ENCODE peak calls at places on chromosomes 13 and 19, in six cellular contexts. K, Y, T, D, R and F are unnamed samples.

GRCh38 chr19:45553464-45553863 is 31.1 kb downstream of the OPA3 start:
- DNase-seq in D (no peak), K (peak; percentile 44), Y (peak; percentile 73), R (no peak), T (no peak), F (no peak)

GRCh38 chr13:29411493-29411892 is 184.0 kb downstream of the SLC7A1 start:
- DNase-seq in T (no peak), R (no peak), Y (no peak), D (no peak), K (no peak), F (no peak)

GRCh38 chr13:73001971-73002370 is 56.8 kb upstream of the KLF5 start:
- DNase-seq in D (no peak), R (no peak), T (no peak), K (no peak), Y (no peak), F (no peak)

GRCh38 chr13:110812111-110812868 is 98.8 kb downstream of the ING1 start:
- DNase-seq in Y (no peak), R (no peak), K (no peak), D (no peak), T (no peak), F (no peak)

GRCh38 chr13:46553521-46553885 is 533 bp downstream of the LRCH1 start:
- DNase-seq in T (no peak), Y (no peak), K (peak; percentile 34), D (no peak), R (no peak), F (no peak)

GRCh38 chr19:45716314-45717130 is 14.2 kb downstream of the FBXO46 start:
- DNase-seq in T (no peak), K (peak; percentile 18), Y (peak; percentile 51), R (peak; percentile 69), D (no peak), F (no peak)

GRCh38 chr19:4053423-4054324 is 13.0 kb downstream of the ZBTB7A start:
- DNase-seq in D (no peak), R (no peak), Y (peak; percentile 70), T (no peak), K (no peak), F (no peak)

GRCh38 chr13:49836516-49836915 is 44.0 kb upstream of the KPNA3 start:
- DNase-seq in T (no peak), R (peak; percentile 34), Y (no peak), D (no peak), K (peak; percentile 44), F (no peak)

GRCh38 chr13:39415403-39415802 is 187.6 kb downstream of the LHFPL6 start:
- DNase-seq in Y (no peak), K (peak; percentile 57), R (peak; percentile 6), T (no peak), D (peak; percentile 69), F (peak; percentile 59)

GRCh38 chr13:106569233-106570095 is 1.5 kb upstream of the ARGLU1 start:
- DNase-seq in R (no peak), T (no peak), D (no peak), K (no peak), Y (no peak), F (no peak)

GRCh38 chr13:106565127-106565775 is 2.7 kb downstream of the ARGLU1 start:
- DNase-seq in K (no peak), Y (no peak), D (no peak), T (no peak), R (no peak), F (no peak)

GRCh38 chr13:106567421-106568224 is at the start of gene ARGLU1:
- DNase-seq in Y (peak; percentile 96), D (peak; percentile 94), K (peak; percentile 95), T (peak; percentile 33), R (peak; percentile 92), F (peak; percentile 96)

GRCh38 chr13:106568225-106569003 is 477 bp upstream of the ARGLU1 start:
- DNase-seq in R (no peak), D (no peak), K (no peak), Y (no peak), T (no peak), F (no peak)

DNA sequence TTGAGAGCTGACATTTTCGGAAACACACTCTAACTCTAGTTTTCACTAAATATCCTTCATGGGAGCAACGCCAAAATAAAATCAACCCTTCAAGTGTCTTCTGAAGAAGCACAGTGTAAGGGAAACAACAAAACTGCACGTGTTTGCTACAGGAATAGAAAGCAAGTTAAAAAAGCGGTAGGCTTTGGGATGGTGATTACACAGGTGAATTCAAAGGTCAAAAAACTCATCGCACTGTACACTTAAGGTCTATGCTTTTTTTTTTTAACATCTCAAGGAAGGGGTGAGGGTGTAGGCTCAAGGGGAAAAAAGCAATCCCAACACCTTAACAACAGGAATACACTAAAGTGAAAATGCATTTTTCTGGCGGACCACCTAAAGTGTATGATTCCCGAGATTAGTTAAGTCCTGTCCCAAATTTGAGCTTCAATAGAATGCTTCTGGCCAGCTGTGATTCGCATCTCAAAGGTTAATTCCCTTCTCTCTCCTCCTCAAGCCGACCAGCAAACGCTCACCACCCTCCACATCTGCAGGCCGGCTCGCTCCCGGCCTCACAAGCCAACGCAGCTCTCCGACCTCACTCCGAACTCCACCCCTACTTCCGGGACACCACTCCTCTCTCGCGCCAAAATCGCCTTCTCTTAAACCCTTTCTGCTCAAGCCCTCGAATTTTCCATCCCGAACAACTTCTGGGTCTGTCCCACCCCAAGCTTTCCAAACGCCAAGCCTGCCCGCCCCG is 1.1 kb downstream of the ARGLU1 start:
- DNase-seq in T (peak; percentile 19), Y (peak; percentile 69), R (peak; percentile 60), K (peak; percentile 71), D (peak; percentile 65), F (peak; percentile 64)
- TF ChIP-seq CTCF in T (no peak), Y (no peak), R (no peak), K (no peak), D (no peak), F (no peak)

DNA sequence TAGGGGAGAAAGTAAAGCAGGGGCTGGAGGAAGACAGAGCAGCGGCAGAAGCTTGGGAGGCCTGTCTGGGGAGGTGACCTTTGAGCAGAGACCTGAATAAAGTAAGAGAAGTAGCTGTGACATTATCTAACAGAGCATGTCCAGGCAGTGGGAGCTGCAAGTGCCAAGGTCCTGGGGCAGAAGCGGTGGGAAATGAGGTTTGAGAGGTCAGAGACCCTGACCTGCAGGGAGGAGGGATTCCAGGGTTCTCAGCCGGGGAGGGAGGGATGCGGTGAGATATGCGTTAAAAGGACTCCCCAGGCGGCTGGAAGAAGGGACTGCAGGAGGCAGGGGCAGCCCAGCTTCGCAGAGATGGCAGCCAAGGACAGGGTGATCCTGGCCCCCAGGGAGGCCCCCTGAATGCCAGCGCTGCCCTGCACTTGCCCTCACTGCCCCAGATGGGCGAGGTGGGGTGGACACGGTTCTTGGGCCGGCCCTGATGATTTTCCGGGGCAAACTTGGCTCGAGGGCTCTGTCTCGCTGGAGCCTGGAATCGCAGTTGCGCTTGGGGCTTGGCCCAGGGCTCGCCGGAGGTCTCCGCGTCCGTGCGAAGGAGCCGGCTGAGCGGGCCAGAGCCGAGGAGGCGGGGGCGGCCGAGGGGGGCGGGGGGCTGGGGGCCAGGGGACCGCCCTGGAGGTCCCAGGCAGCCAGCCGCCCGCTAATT is 3.2 kb downstream of the CRLF1 start:
- DNase-seq in D (no peak), R (no peak), Y (no peak), T (no peak), K (no peak), F (no peak)
- TF ChIP-seq CTCF in D (no peak), R (no peak), Y (no peak), T (peak; percentile 21), K (peak; percentile 39), F (no peak)

GRCh38 chr19:55098716-55099556 is 18.5 kb downstream of the PPP1R12C start:
- DNase-seq in Y (no peak), K (no peak), R (no peak), D (no peak), T (no peak), F (no peak)
- TF ChIP-seq CTCF in Y (no peak), K (no peak), R (no peak), D (peak; percentile 7), T (no peak), F (no peak)

GRCh38 chr13:58429917-58430316 is 798.4 kb downstream of the PCDH17 start:
- DNase-seq in D (no peak), T (no peak), Y (no peak), R (no peak), K (no peak), F (no peak)
- TF ChIP-seq CTCF in D (no peak), T (no peak), Y (no peak), R (no peak), K (no peak), F (no peak)

DNA sequence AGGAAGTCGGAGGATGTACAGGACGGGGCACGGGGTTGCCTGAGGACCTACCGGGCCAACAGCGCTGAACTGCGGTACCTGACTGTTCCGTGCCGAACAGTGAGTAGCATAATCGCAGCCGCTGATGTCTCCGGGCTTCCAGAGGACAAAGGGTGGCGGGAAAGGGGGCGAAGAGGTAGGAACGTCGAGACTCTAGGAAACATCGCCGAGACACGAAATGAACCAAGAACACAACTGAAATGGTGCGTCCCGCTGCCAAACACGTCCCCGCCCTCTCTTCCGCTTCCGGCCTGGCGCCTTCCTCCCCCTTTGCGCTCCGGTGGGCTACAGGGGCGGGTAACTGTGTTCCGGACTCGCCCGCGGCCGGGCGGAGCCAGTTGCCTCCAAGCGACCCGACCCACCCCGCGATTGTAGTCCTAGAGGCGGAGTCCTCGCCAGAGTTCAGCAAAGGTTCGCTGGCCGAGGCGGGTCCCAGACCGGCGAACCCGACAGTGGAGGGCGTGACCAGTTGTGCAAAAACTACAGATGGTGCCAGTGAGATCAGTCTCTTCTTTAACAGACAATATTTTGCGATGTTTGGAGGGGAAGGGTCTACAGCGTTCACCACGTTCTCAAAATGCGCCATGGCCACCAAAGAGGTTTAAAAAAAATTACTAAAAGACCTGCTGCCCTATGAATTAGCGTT is at the start of gene MRPS31:
- DNase-seq in R (peak; percentile 92), T (peak; percentile 85), Y (peak; percentile 97), K (peak; percentile 97), D (peak; percentile 97), F (peak; percentile 98)
- TF ChIP-seq CTCF in R (no peak), T (no peak), Y (no peak), K (no peak), D (no peak), F (peak; percentile 29)

DNA sequence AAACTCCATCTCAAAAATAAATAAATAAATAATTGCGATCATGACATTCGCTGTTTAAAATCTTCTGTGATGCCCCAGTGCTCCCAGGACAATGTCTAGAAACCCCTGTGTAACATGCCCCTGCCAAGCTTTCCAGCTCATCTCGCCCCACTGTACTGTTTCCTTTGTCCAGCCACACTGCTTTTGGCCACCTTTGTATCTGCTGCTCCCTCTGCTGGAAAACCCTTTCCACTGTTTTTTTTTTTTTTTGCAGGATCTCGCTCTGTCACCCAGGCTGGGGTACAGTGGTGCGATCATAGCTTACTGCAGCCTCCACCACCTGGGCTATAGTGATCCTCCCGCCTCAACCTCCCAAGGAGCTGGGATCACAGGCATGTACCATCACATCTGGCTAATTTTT is 7.5 kb downstream of the PLAUR start:
- DNase-seq in R (no peak), D (no peak), T (no peak), Y (no peak), K (peak; percentile 44), F (no peak)
- TF ChIP-seq CTCF in R (peak; percentile 9), D (peak; percentile 30), T (peak; percentile 14), Y (no peak), K (peak; percentile 51), F (peak; percentile 46)

GRCh38 chr19:15864824-15865223 is 33.0 kb downstream of the CYP4F2 start:
- DNase-seq in Y (no peak), D (no peak), T (no peak), R (no peak), K (no peak), F (no peak)
- TF ChIP-seq CTCF in Y (no peak), D (no peak), T (no peak), R (no peak), K (no peak), F (no peak)

GRCh38 chr19:58408152-58409009 is at the start of gene ZNF584:
- DNase-seq in T (peak; percentile 67), K (peak; percentile 98), Y (peak; percentile 95), D (peak; percentile 96), R (peak; percentile 91), F (peak; percentile 97)
- TF ChIP-seq CTCF in T (no peak), K (peak; percentile 25), Y (no peak), D (no peak), R (peak; percentile 9), F (no peak)